ENCODE peak calls at places on chromosomes 2 and 18, in ten cellular contexts. D is SK-N-SH, T is spleen, N is prostate gland, M is stomach, Q is HL-60, S is transverse colon, Z is endothelial cell of umbilical vein, L is HCT116, O is sigmoid colon. G is an unnamed sample.

GRCh38 chr2:236744316-236745105 is 174.9 kb downstream of the ACKR3 start:
- DNase-seq in D (no peak), T (no peak), N (no peak), M (no peak), Q (no peak), S (no peak), Z (no peak), L (no peak), O (no peak), G (no peak)

GRCh38 chr2:133982231-133982630 is 271.6 kb upstream of the MGAT5 start:
- DNase-seq in D (no peak), T (no peak), N (no peak), M (no peak), Q (no peak), S (no peak), Z (no peak), L (no peak), O (no peak), G (no peak)

GRCh38 chr18:2223394-2223793 is 347.9 kb downstream of the METTL4 start:
- DNase-seq in D (no peak), T (no peak), N (no peak), M (no peak), Q (no peak), S (no peak), Z (no peak), L (no peak), O (no peak), G (peak; percentile 9)

GRCh38 chr2:58527656-58528055 is 286.5 kb upstream of the FANCL start:
- DNase-seq in D (no peak), T (no peak), N (no peak), M (no peak), Q (no peak), S (no peak), Z (no peak), L (no peak), O (no peak), G (no peak)

GRCh38 chr2:54557601-54558187 is 101.6 kb downstream of the SPTBN1 start:
- DNase-seq in D (peak; percentile 70), T (peak; percentile 95), N (peak; percentile 60), M (peak; percentile 75), Q (peak; percentile 66), S (peak; percentile 74), Z (peak; percentile 73), L (peak; percentile 81), O (peak; percentile 73), G (peak; percentile 55)

GRCh38 chr2:117536139-117536538 is 278.4 kb upstream of the DDX18 start:
- DNase-seq in D (no peak), T (no peak), N (no peak), M (no peak), Q (no peak), S (no peak), Z (no peak), L (no peak), O (no peak), G (peak; percentile 70)

GRCh38 chr18:80148316-80149199 is 39.5 kb downstream of the ADNP2 start:
- DNase-seq in D (no peak), T (no peak), N (peak; percentile 20), M (no peak), Q (peak; percentile 82), S (no peak), Z (no peak), L (no peak), O (no peak), G (no peak)

GRCh38 chr18:79384151-79384807 is 11.5 kb upstream of the NFATC1 start:
- DNase-seq in D (peak; percentile 39), T (peak; percentile 69), N (no peak), M (no peak), Q (no peak), S (no peak), Z (no peak), L (no peak), O (peak; percentile 64), G (no peak)

GRCh38 chr2:38739524-38739923 is 11.6 kb downstream of the SRSF7 start:
- DNase-seq in D (no peak), T (no peak), N (no peak), M (no peak), Q (no peak), S (no peak), Z (no peak), L (no peak), O (no peak), G (no peak)

GRCh38 chr2:158174956-158175355 is 73.3 kb downstream of the UPP2 start:
- DNase-seq in D (no peak), T (no peak), N (no peak), M (no peak), Q (no peak), S (no peak), Z (no peak), L (no peak), O (no peak), G (no peak)

GRCh38 chr2:235206980-235207579 is 255.3 kb downstream of the SH3BP4 start:
- DNase-seq in D (no peak), T (no peak), N (no peak), M (no peak), Q (no peak), S (no peak), Z (no peak), L (no peak), O (no peak), G (no peak)

GRCh38 chr2:183162362-183162761 is 38.1 kb downstream of the NUP35 start:
- DNase-seq in D (no peak), T (no peak), N (no peak), M (no peak), Q (no peak), S (no peak), Z (no peak), L (no peak), O (no peak), G (no peak)

DNA sequence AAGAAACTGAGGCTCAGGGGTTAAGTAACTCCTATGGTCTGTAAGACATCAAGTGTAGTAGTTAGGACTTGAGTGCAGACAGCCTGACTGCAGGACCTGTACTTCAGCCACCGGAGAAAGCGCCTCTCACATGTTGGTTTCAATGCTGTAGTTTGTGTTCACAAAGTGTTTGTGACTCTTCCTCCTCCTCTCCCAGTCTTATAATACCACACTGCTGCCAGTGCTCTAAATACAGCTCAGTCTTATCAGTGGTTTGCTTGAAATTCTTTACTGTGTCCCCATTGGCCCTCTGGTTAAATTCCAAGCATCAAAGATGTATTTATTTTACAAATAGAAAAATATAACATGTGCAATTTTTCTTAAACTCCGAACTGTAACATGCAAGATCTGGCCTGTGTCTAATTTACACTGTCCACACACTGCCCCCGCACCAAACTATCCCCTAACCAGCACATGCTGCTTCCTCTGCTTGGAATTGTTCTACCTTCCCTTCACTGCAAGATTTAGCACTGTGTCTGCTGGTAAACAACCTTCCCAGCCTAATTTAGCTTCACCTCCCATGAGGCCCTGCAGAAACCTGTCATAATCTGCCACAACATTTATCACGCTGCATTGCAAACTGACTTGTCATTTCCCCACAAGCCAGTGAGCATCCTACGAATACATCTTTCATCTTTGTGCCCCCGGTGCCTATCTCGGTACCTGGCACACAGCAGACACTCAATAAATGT is 77.1 kb downstream of the SUMO1 start:
- DNase-seq in D (no peak), T (no peak), N (no peak), M (no peak), Q (no peak), S (no peak), Z (no peak), L (no peak), O (no peak), G (no peak)
- TF ChIP-seq POLR2AphosphoS5 in D (peak; percentile 32), T (no peak), N (no peak), M (no peak), Q (no peak), S (peak; percentile 15), Z (no peak), L (no peak), O (peak; percentile 39), G (no peak)

DNA sequence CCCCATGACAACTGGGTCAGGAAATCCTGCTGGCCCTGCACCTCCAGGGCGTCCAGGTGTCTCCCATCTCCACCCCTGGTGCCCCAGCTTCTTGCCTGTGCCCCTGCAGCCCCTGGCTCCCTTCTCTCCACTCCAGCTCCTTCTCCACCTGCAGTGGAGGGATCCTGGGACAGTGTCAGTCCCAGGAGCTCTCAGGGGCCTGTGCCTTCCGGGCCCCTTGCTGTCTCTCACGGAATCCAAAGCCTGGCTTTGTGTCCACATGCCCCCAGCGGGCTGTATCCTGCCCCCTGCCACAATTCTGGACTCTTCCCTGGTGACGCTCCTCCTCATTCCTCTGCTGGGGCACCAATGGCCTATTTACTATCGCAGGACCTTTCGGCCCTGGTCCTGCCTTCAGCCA is 58.2 kb downstream of the MYT1L start:
- DNase-seq in D (no peak), T (no peak), N (no peak), M (no peak), Q (no peak), S (no peak), Z (no peak), L (no peak), O (no peak), G (no peak)
- H3K27ac ChIP-seq in D (no peak overlapping the region), T (no peak overlapping the region), N (no peak overlapping the region), M (no peak overlapping the region), Q (no peak overlapping the region), S (no peak overlapping the region), Z (no peak overlapping the region), L (no peak overlapping the region), O (no peak overlapping the region), G (no peak overlapping the region)

DNA sequence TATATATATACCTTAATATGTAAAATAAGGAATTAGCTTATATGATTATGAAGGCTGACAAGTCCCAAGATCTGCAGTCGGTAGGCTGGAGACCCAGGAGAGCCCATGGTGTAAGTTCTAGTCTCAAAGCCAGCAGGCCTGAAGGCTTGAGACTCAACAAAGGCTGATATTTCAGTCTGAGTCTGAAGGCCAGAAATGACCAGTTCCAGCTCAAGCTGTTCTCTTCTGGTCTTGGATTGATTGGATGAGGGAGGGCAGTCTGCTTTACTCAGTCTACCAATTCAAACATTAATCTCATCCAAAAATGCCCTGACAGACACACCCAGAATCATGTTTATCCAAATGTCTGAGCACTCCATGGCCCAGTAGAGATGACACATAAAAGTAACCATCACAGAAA is 22.0 kb downstream of the HNMT start:
- DNase-seq in D (no peak), T (no peak), N (no peak), M (no peak), Q (no peak), S (no peak), Z (no peak), L (no peak), O (no peak), G (no peak)
- TF ChIP-seq POLR2AphosphoS5 in D (no peak), T (no peak), N (no peak), M (no peak), Q (no peak), S (no peak), Z (no peak), L (no peak), O (no peak), G (no peak)

GRCh38 chr2:144010096-144010495 is 509.8 kb downstream of the ZEB2 start:
- DNase-seq in D (no peak), T (no peak), N (no peak), M (no peak), Q (no peak), S (no peak), Z (no peak), L (no peak), O (no peak), G (no peak)

GRCh38 chr2:144006139-144006538 is 513.8 kb downstream of the ZEB2 start:
- DNase-seq in D (no peak), T (no peak), N (no peak), M (no peak), Q (no peak), S (no peak), Z (no peak), L (no peak), O (no peak), G (no peak)

DNA sequence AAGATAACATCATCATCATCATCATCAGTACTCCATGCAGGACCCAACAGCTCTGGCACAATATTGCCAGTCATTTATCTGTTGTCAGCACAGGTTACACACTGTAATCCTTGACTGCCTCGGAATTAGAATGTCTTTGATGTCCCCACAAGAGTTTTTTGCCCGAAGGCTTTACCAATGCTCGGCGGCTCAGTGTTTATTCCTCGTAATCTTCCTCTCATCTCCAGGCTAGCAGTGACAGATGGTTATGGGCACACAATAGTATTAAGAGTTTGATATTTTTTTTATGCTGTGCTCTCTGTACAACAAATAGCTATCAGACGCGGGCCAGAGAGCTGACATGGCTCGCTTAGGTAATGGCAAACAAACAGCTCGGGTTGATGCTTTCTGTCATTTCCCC is 515.2 kb downstream of the ZEB2 start:
- DNase-seq in D (peak; percentile 43), T (no peak), N (no peak), M (no peak), Q (no peak), S (no peak), Z (no peak), L (no peak), O (no peak), G (no peak)
- H3K27ac ChIP-seq in D (no peak overlapping the region), T (no peak overlapping the region), N (no peak overlapping the region), M (no peak overlapping the region), Q (no peak overlapping the region), S (no peak overlapping the region), Z (no peak overlapping the region), L (no peak overlapping the region), O (no peak overlapping the region), G (no peak overlapping the region)